ENCODE peak calls at places on chromosomes 12 and 14, in seven cellular contexts. A, N, Z, H, X, B and I are unnamed samples. For H3K4me1, the result is how much of the 10 kb centered on the place peaks cover.

GRCh38 chr12:120230326-120230973 is 29.5 kb upstream of the RPLP0 start:
- DNase-seq in A (no peak), N (peak), Z (peak), H (peak), X (peak), B (peak), I (peak)

GRCh38 chr12:49803693-49804450 is 24.3 kb downstream of the NCKAP5L start:
- DNase-seq in A (no peak), N (no peak), Z (no peak), H (no peak), X (no peak), B (no peak), I (no peak)

GRCh38 chr12:100919116-100919515 is 124.5 kb downstream of the ANO4 start:
- DNase-seq in A (no peak), N (no peak), Z (no peak), H (no peak), X (no peak), B (no peak), I (no peak)

GRCh38 chr12:91628656-91629055 is 446.0 kb upstream of the DCN start:
- DNase-seq in A (no peak), N (no peak), Z (no peak), H (no peak), X (no peak), B (no peak), I (no peak)

GRCh38 chr12:990308-990648 is 745 bp upstream of the ERC1 start:
- DNase-seq in A (no peak), N (no peak), Z (peak), H (no peak), X (no peak), B (no peak), I (no peak)

GRCh38 chr14:43406936-43407335 is 1100.1 kb downstream of the FSCB start:
- DNase-seq in A (no peak), N (no peak), Z (no peak), H (no peak), X (no peak), B (no peak), I (peak)

GRCh38 chr12:62983594-62983993 is 48.6 kb upstream of the PPM1H start:
- DNase-seq in A (no peak), N (peak), Z (peak), H (peak), X (no peak), B (no peak), I (no peak)

GRCh38 chr14:32330356-32331226 is 1.5 kb downstream of the AKAP6 start:
- DNase-seq in A (no peak), N (no peak), Z (no peak), H (no peak), X (no peak), B (no peak), I (no peak)

GRCh38 chr14:92677087-92677668 is 71.2 kb downstream of the LGMN start:
- DNase-seq in A (peak), N (no peak), Z (no peak), H (no peak), X (no peak), B (no peak), I (no peak)

GRCh38 chr12:131457028-131457310 is 253.9 kb upstream of the SFSWAP start:
- DNase-seq in A (no peak), N (no peak), Z (no peak), H (no peak), X (no peak), B (no peak), I (no peak)

GRCh38 chr12:67239061-67239460 is 30.1 kb upstream of the CAND1 start:
- DNase-seq in A (no peak), N (no peak), Z (no peak), H (no peak), X (no peak), B (no peak), I (no peak)

GRCh38 chr12:3752741-3753486 is at the start of gene CRACR2A:
- DNase-seq in A (peak), N (peak), Z (no peak), H (peak), X (peak), B (peak), I (peak)

GRCh38 chr12:3751151-3752095 is 1.5 kb downstream of the CRACR2A start:
- DNase-seq in A (no peak), N (no peak), Z (no peak), H (no peak), X (no peak), B (no peak), I (no peak)

GRCh38 chr12:3753549-3754284 is 808 bp upstream of the CRACR2A start:
- DNase-seq in A (no peak), N (no peak), Z (no peak), H (no peak), X (no peak), B (no peak), I (no peak)

GRCh38 chr12:3750616-3751015 is 2.3 kb downstream of the CRACR2A start:
- DNase-seq in A (no peak), N (no peak), Z (no peak), H (no peak), X (no peak), B (no peak), I (no peak)

GRCh38 chr12:3752096-3752709 is 706 bp downstream of the CRACR2A start:
- DNase-seq in A (peak), N (no peak), Z (peak), H (peak), X (peak), B (peak), I (peak)
- TF ChIP-seq MAX in A (peak), N (no peak), Z (no peak), H (no peak), X (no peak), B (no peak), I (no peak)

DNA sequence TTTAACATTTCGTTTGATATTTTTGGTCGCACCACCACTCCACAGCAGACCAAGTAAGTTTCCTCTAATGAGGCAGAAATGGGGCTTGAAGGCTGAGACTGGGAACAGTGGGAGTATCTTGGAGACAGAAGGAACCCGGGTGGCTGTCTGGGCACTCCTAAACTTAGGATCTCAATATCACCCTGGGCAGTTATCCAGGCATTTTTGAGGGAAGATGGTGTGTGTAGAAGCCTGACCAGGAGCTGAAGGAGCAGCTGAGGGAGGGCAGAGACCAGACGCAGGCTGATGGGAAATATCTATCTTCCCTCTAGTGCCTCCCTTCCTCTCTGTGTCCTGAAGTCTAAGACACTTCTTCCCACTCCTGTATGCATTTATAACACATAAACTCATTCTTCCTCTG is 10.7 kb downstream of the MARS1 start:
- DNase-seq in A (no peak), N (no peak), Z (no peak), H (no peak), X (no peak), B (no peak), I (no peak)
- H3K9ac ChIP-seq in A (no peak), N (no peak), Z (no peak), H (no peak), X (no peak), B (no peak), I (no peak)

GRCh38 chr14:75285331-75285730 is 6.7 kb downstream of the FOS start:
- DNase-seq in A (no peak), N (no peak), Z (no peak), H (no peak), X (no peak), B (no peak), I (no peak)

GRCh38 chr14:75283162-75283883 is 4.7 kb downstream of the FOS start:
- DNase-seq in A (no peak), N (no peak), Z (peak), H (no peak), X (peak), B (no peak), I (no peak)

GRCh38 chr14:75283884-75284563 is 5.4 kb downstream of the FOS start:
- DNase-seq in A (no peak), N (no peak), Z (peak), H (no peak), X (peak), B (no peak), I (no peak)

GRCh38 chr14:75289840-75290388 is 11.3 kb downstream of the FOS start:
- DNase-seq in A (no peak), N (no peak), Z (no peak), H (no peak), X (no peak), B (no peak), I (no peak)

DNA sequence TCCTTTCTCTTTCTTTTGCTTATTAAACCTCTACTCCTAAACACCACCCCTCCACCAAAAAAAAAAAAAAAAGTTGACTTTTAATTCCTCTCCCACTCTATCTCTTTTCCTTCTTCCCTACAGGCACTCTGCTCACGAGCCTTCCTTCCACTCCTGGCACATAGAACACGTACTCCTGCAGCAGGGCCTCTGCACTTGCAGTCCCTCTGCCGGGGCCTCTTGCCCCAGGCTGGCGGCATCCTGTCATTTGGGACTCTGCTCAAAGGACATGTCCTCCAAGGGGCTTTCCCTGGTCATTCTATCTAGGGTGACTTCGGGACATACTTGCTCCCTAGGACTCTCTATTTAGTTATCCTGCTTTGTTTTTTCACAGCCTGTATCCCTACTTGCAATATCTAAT is 7.7 kb downstream of the FOS start:
- DNase-seq in A (no peak), N (no peak), Z (no peak), H (no peak), X (no peak), B (peak), I (no peak)
- H3K4me1 ChIP-seq in A (under half), N (under half), Z (half or more), H (under half), X (under half), B (under half), I (under half)

GRCh38 chr12:2791086-2791485 is 3.7 kb upstream of the FKBP4 start:
- DNase-seq in A (no peak), N (no peak), Z (no peak), H (no peak), X (no peak), B (no peak), I (no peak)
- TF ChIP-seq MAX in A (no peak), N (no peak), Z (no peak), H (no peak), X (no peak), B (no peak), I (no peak)

DNA sequence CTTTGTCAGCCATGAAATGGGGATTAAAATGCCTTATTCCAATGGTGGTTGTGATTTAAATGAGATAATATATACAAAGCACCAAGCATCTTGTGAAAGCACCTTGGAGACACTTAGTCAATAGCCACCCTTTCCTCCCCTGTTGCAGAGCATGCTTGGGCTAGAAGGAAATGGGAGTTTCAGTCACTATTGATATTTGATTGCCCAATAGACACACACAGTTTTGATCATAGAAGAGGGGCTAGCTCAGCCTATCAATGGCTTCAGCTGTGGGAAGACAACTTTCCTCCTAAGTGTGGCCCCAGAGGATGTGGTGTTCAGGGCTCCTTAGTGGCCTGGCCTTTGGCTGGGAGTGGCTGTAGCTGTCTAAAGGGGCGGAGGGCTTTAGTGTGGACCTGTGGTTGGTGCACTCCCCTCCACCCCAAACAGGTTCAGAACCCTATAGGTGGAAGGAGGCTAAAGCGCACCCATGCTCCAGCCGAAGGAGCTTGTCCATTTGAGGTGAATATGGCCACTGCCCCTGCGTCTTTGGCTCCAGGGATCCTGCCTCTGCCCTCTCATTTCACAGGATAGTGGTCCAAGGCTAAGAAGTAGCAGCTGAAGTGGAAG is 132.3 kb downstream of the TMEM30B start:
- DNase-seq in A (no peak), N (no peak), Z (no peak), H (no peak), X (no peak), B (no peak), I (no peak)
- H3K9ac ChIP-seq in A (no peak), N (no peak), Z (no peak), H (peak), X (no peak), B (peak), I (no peak)

DNA sequence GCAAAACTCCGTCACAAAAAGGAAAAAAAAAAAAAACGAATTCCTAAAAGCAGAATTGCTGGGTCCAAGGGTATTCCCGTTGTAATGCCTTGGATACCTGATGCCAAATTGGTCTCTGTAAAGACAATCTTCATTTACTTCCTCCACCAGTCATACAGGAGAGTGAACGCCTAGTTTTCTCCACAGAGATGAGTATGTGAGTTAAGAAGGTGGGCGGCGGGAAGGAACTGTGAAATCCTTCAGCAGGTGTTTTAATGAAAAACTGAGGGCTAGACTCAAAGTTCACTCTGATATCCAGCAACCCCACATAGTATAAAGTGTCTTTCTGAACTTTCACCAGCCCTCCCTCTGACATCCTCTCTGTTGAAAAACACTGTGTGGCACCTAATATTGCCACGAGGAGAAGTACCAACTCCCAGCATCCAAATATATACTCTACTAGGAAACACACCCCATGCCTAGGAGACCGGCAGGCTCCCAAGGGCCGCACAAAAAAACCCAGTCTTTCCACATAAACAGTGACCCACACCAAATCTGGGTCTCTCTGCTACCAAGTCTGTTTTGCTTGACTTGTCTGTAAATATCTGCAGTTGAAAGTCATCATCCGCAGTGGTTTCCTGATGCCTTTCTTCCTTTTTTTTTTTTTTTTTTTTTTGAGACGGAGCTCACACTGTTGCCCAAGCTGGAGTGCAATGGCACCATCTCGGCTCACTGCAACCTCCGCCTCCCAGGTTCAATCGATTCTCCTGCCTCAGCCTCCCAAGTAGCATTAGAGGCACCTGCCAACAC is 30.3 kb upstream of the FOXN3 start:
- DNase-seq in A (no peak), N (no peak), Z (no peak), H (no peak), X (no peak), B (no peak), I (no peak)
- H3K4me1 ChIP-seq in A (under half), N (under half), Z (under half), H (under half), X (under half), B (under half), I (under half)

GRCh38 chr12:11727133-11727664 is 77.7 kb downstream of the ETV6 start:
- DNase-seq in A (peak), N (no peak), Z (peak), H (no peak), X (no peak), B (no peak), I (no peak)

GRCh38 chr12:11723993-11724392 is 74.5 kb downstream of the ETV6 start:
- DNase-seq in A (no peak), N (no peak), Z (no peak), H (no peak), X (no peak), B (no peak), I (no peak)

GRCh38 chr12:11726659-11727058 is 77.2 kb downstream of the ETV6 start:
- DNase-seq in A (no peak), N (no peak), Z (no peak), H (no peak), X (no peak), B (no peak), I (no peak)

GRCh38 chr12:11724888-11725310 is 75.4 kb downstream of the ETV6 start:
- DNase-seq in A (no peak), N (no peak), Z (no peak), H (no peak), X (no peak), B (no peak), I (peak)

DNA sequence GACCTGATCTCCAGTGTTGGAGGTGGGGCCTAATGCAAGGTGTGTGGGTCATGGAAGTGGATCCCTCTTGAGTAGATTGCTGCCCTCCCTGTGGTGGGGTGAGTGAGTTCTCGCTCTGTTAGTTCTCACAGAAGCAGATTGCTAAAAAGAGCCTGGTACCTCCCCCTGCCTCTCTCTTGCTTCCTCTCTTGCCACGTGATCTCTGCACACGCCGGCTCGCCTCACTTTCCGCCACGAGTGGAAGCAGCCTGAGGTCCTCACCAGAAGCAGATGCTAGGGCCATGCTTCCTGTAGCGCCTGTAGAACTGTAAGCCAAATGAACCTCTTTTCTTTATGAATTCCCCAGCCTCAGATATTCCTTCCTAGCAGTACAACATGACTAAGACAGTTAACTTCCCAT is 76.1 kb downstream of the ETV6 start:
- DNase-seq in A (no peak), N (no peak), Z (no peak), H (no peak), X (no peak), B (no peak), I (no peak)
- TF ChIP-seq MAX in A (no peak), N (no peak), Z (no peak), H (no peak), X (no peak), B (no peak), I (no peak)

DNA sequence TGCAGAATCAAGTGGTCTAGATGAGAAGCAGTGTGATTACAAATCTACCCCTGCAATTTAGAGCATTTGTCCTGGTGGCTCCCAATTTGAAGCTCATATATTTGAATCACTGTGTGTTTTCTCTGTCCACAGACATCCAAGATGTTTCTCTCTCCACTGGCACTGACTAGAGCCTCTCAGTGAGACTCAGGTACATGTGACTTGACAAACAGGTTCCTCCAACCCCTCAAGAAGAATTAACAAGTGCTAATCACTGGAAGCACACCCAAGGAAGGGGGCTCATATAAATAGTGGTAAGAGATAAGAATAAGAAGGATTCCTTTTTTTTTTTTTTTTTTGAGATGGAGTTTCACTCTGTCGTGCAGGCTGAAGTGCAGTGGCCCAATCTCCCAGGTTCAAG is 20.5 kb downstream of the OR10G2 start:
- DNase-seq in A (no peak), N (no peak), Z (no peak), H (no peak), X (no peak), B (no peak), I (no peak)
- H3K9ac ChIP-seq in A (no peak), N (no peak), Z (no peak), H (no peak), X (no peak), B (no peak), I (no peak)

DNA sequence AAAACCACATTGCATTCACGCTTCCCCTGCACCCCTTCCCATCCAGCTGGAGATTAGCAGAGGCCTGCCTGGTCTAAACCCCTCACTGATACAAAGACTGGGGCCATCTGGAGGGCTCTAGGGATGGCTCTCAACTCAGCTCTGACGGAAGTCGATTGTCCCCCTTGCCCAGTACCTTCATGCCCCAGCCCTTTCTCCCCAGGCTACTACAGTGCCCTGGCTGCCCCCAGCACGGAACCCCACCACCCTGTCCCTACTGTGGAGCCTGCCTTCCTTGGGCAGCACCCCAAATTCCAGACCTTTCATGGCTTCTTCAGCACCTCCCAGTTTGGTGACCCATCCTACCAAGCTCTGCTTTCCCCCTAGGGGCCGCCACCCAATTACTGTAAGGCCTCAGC is 25.6 kb downstream of the ZFP36L1 start:
- DNase-seq in A (no peak), N (no peak), Z (no peak), H (no peak), X (no peak), B (no peak), I (no peak)
- H3K4me1 ChIP-seq in A (under half), N (under half), Z (under half), H (under half), X (under half), B (under half), I (under half)

GRCh38 chr14:79571361-79571760 is 639.9 kb downstream of the DIO2 start:
- DNase-seq in A (no peak), N (no peak), Z (peak), H (no peak), X (no peak), B (no peak), I (no peak)
- TF ChIP-seq MAX in A (no peak), N (no peak), Z (no peak), H (no peak), X (no peak), B (no peak), I (no peak)